ENCODE peak calls at places on chromosomes 5 and 9, in eight cellular contexts. X, K, P, B, U, G, Q and W are unnamed samples.

GRCh38 chr5:91311168-91311696 is 71.9 kb downstream of the ARRDC3 start:
- DNase-seq in K (no peak), Q (no peak), B (no peak), P (no peak), G (no peak), U (no peak), X (no peak), W (no peak)

GRCh38 chr5:173969167-173970049 is 19.6 kb upstream of the C5orf47 start:
- DNase-seq in U (no peak), Q (no peak), G (no peak), P (no peak), K (no peak), B (no peak), X (peak; percentile 63), W (peak; percentile 49)

GRCh38 chr9:129336601-129337286 is 158.7 kb upstream of the IER5L start:
- DNase-seq in P (peak; percentile 48), B (peak; percentile 86), Q (no peak), U (no peak), G (no peak), K (no peak), X (peak; percentile 85), W (peak; percentile 80)

GRCh38 chr5:170907758-170908157 is 45.9 kb downstream of the RANBP17 start:
- DNase-seq in X (peak; percentile 66), G (no peak), Q (no peak), B (peak; percentile 68), P (no peak), K (no peak), U (no peak), W (peak; percentile 87)

GRCh38 chr9:98861881-98862501 is 54.5 kb downstream of the GALNT12 start:
- DNase-seq in U (no peak), B (no peak), Q (peak; percentile 83), G (no peak), K (no peak), P (peak; percentile 46), X (peak; percentile 79), W (peak; percentile 77)

GRCh38 chr5:157245477-157245876 is 20.4 kb upstream of the CYFIP2 start:
- DNase-seq in X (peak; percentile 18), B (no peak), P (no peak), G (no peak), Q (no peak), K (no peak), U (no peak), W (peak; percentile 8)

GRCh38 chr9:93662952-93663572 is 86.7 kb downstream of the PHF2 start:
- DNase-seq in Q (no peak), B (no peak), U (peak; percentile 3), P (no peak), K (peak; percentile 30), X (no peak), G (peak; percentile 9), W (no peak)

GRCh38 chr9:86176468-86176867 is 77.1 kb upstream of the GOLM1 start:
- DNase-seq in X (peak; percentile 6), G (no peak), Q (no peak), P (no peak), B (no peak), K (no peak), U (no peak), W (no peak)

GRCh38 chr5:165328856-165329255 is 1823.4 kb downstream of the MAT2B start:
- DNase-seq in Q (no peak), P (no peak), X (no peak), G (no peak), B (no peak), K (no peak), U (no peak), W (peak; percentile 16)

GRCh38 chr5:172505403-172505759 is 51.1 kb upstream of the SH3PXD2B start:
- DNase-seq in U (no peak), K (peak; percentile 6), B (no peak), X (no peak), P (no peak), Q (peak; percentile 54), G (no peak), W (no peak)

GRCh38 chr5:145362261-145362660 is 472.9 kb downstream of the PRELID2 start:
- DNase-seq in P (no peak), G (no peak), U (no peak), X (peak; percentile 78), B (peak; percentile 16), Q (no peak), K (no peak), W (peak; percentile 81)

GRCh38 chr9:130364619-130365322 is 80.0 kb upstream of the ASS1 start:
- DNase-seq in U (no peak), P (no peak), G (no peak), K (no peak), B (no peak), Q (no peak), X (no peak), W (no peak)

GRCh38 chr5:132526290-132526973 is 16.9 kb downstream of the IL5 start:
- DNase-seq in U (no peak), G (no peak), B (peak; percentile 29), K (peak; percentile 58), P (peak; percentile 58), X (peak; percentile 69), Q (no peak), W (peak; percentile 56)

GRCh38 chr9:16275795-16276624 is 594.5 kb downstream of the BNC2 start:
- DNase-seq in Q (peak; percentile 79), X (peak; percentile 21), B (no peak), U (no peak), G (no peak), P (no peak), K (no peak), W (no peak)

DNA sequence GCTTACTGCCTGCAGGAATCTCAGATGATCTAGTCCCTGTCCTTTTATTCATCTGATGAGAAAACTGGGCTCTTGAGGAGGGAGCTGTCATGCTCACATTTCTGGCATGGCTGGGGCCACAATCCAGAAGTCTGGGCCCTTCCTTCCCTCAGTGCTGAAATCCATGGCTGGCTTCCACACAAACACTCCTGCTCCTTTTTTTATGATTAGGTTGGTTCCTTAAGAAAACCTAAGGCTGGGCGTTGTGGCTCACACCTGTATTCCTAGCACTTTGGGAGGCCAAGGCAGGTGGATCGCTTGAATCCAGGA is 1.3 kb downstream of the ACER2 start:
- DNase-seq in Q (no peak), B (no peak), G (no peak), P (no peak), U (no peak), X (no peak), K (no peak), W (no peak)
- H3K4me3 ChIP-seq in Q (no peak overlapping the region), B (peak overlapping the region; percentile 80), G (peak overlapping the region; percentile 98), P (no peak overlapping the region), U (peak overlapping the region; percentile 98), X (peak overlapping the region; percentile 83), K (peak overlapping the region; percentile 79), W (no peak overlapping the region)

GRCh38 chr5:124910354-124911016 is 164.0 kb upstream of the ZNF608 start:
- DNase-seq in X (no peak), P (no peak), Q (no peak), U (no peak), K (no peak), B (no peak), G (no peak), W (no peak)
- H3K4me3 ChIP-seq in X (no peak overlapping the region), P (no peak overlapping the region), Q (no peak overlapping the region), U (no peak overlapping the region), K (no peak overlapping the region), B (no peak overlapping the region), G (no peak overlapping the region), W (no peak overlapping the region)

DNA sequence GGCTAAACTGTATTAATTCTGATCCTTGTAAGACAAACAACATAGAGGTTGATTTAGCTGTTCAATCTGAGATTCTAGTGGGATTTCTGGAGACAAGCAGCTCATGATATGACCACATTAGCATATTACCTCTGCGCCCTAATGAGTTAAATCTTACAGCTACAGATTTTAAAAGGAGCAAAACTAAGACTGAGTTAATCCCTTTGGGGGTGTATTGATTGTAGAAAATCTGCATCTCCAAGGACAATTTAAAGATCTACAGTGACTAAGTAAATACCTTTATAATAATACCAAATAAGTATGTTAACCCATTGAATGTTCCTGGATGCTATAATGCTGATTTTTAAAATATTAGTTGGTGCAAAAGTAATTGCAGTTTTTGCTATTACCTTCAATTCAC is 33.2 kb downstream of the ADAMTSL1 start:
- DNase-seq in G (no peak), X (no peak), K (no peak), Q (no peak), P (no peak), B (no peak), U (no peak), W (no peak)
- H3K4me3 ChIP-seq in G (no peak overlapping the region), X (no peak overlapping the region), K (no peak overlapping the region), Q (no peak overlapping the region), P (no peak overlapping the region), B (no peak overlapping the region), U (no peak overlapping the region), W (no peak overlapping the region)

DNA sequence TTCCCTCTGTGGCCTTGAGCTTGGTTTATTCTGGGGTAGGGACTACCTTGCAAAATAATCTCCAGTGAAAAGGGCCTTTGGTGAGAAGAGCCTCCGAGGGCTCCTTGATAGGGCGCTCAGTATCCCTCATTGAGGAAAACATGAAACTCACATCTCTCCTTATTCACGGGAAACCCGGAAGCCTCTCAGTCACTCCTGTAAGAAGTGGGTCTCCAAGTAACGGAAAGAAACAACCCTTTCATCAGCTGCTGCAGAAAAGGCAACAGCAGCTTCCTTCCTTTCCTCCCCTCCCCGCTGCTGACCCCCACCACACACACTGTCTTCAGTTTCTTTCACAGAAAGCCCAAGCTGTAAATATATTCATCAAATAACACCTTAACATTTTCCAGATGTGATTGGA is 81.5 kb downstream of the C9orf152 start:
- DNase-seq in P (no peak), Q (no peak), U (no peak), K (no peak), X (peak; percentile 60), G (no peak), B (no peak), W (no peak)
- H3K4me3 ChIP-seq in P (no peak overlapping the region), Q (peak overlapping the region; percentile 47), U (peak overlapping the region; percentile 65), K (no peak overlapping the region), X (peak overlapping the region; percentile 41), G (peak overlapping the region; percentile 18), B (no peak overlapping the region), W (no peak overlapping the region)

GRCh38 chr9:113516840-113517577 is 53.5 kb downstream of the RGS3 start:
- DNase-seq in U (no peak), K (no peak), G (no peak), Q (no peak), B (no peak), X (no peak), P (no peak), W (no peak)
- H3K4me3 ChIP-seq in U (no peak overlapping the region), K (no peak overlapping the region), G (no peak overlapping the region), Q (no peak overlapping the region), B (no peak overlapping the region), X (no peak overlapping the region), P (no peak overlapping the region), W (no peak overlapping the region)

DNA sequence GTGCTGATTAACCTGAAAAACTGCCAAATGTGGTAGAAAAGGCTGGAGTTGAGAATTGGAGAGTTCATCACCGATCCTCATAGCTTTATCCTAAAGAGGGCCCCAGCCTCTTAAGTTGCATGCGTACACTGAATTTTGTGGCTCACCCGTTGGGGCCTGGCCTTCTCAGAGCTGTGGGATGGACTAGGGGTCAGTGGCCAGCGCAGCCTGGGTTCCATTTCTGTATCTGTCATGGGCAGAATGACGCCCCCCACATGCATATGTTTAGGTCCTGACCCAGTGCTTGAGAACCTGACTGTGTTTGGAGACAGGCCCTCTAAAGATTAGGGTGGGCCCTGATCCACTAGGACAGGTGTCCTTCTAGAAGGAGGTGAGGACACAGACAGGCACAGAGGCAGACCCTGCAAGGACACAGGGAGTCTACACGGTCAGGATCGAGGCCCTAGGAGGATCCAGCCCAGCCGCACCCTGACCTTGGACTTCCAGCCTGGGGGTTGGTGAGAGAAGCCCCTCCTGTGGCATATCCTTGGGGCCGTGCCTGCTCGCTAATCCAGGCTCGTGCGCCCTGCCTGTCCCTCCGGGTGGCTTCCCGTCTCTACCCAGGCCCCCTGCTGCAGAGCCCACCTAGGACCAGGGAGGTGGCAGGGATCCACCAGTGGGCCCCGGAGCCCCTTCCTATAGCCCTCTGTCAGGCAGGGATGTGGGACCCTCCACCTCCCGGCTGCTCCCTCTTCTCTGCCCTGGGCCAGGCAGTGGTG is 32.2 kb downstream of the NDUFS6 start:
- DNase-seq in G (peak; percentile 51), Q (no peak), P (no peak), B (no peak), K (no peak), U (no peak), X (no peak), W (no peak)
- H3K4me3 ChIP-seq in G (no peak overlapping the region), Q (no peak overlapping the region), P (no peak overlapping the region), B (no peak overlapping the region), K (no peak overlapping the region), U (no peak overlapping the region), X (no peak overlapping the region), W (no peak overlapping the region)